ENCODE peak calls at places on chromosomes 13 and 19, in seven cellular contexts. Z is spleen, G is esophagus muscularis mucosa, Q is breast epithelium, B is HCT116, O is prostate gland, T is HL-60. I is an unnamed sample.

GRCh38 chr13:76672422-76672821 is 213.8 kb downstream of the KCTD12 start:
- DNase-seq in Z (no peak), G (no peak), Q (no peak), B (no peak), O (no peak), T (no peak), I (no peak)

GRCh38 chr19:7191946-7192691 is 102.1 kb downstream of the INSR start:
- DNase-seq in Z (no peak), G (no peak), Q (no peak), B (no peak), O (no peak), T (peak), I (no peak)

GRCh38 chr19:48837081-48837524 is 812 bp upstream of the HSD17B14 start:
- DNase-seq in Z (peak), G (peak), Q (peak), B (peak), O (peak), T (no peak), I (peak)

GRCh38 chr13:80562423-80562822 is 221.5 kb upstream of the SPRY2 start:
- DNase-seq in Z (no peak), G (no peak), Q (no peak), B (no peak), O (no peak), T (no peak), I (no peak)

GRCh38 chr19:40797963-40798222 is 1.1 kb upstream of the EGLN2 start:
- DNase-seq in Z (no peak), G (no peak), Q (no peak), B (no peak), O (no peak), T (no peak), I (no peak)

GRCh38 chr13:53490732-53491131 is 462.1 kb downstream of the OLFM4 start:
- DNase-seq in Z (no peak), G (no peak), Q (no peak), B (no peak), O (no peak), T (no peak), I (no peak)

GRCh38 chr13:106649495-106649894 is 81.6 kb upstream of the ARGLU1 start:
- DNase-seq in Z (no peak), G (no peak), Q (no peak), B (no peak), O (no peak), T (no peak), I (no peak)

GRCh38 chr13:75705395-75705794 is 69.3 kb downstream of the LMO7 start:
- DNase-seq in Z (no peak), G (no peak), Q (no peak), B (peak), O (no peak), T (no peak), I (no peak)

GRCh38 chr19:10009269-10009665 is 1.0 kb downstream of the COL5A3 start:
- DNase-seq in Z (no peak), G (peak), Q (peak), B (no peak), O (no peak), T (no peak), I (peak)

GRCh38 chr13:73096173-73097117 is 37.6 kb downstream of the KLF5 start:
- DNase-seq in Z (no peak), G (no peak), Q (no peak), B (no peak), O (no peak), T (no peak), I (no peak)

GRCh38 chr19:34480971-34481821 is at the start of gene WTIP:
- DNase-seq in Z (no peak), G (no peak), Q (peak), B (peak), O (peak), T (no peak), I (peak)

GRCh38 chr19:49895566-49896297 is 955 bp downstream of the IL4I1 start:
- DNase-seq in Z (no peak), G (no peak), Q (no peak), B (no peak), O (no peak), T (no peak), I (no peak)

GRCh38 chr19:49894879-49895565 is 1.7 kb downstream of the IL4I1 start:
- DNase-seq in Z (no peak), G (no peak), Q (no peak), B (no peak), O (no peak), T (no peak), I (no peak)

GRCh38 chr19:49893135-49893534 is 3.6 kb downstream of the IL4I1 start:
- DNase-seq in Z (no peak), G (no peak), Q (no peak), B (no peak), O (no peak), T (no peak), I (no peak)

GRCh38 chr19:49894011-49894664 is 2.5 kb downstream of the IL4I1 start:
- DNase-seq in Z (no peak), G (no peak), Q (no peak), B (no peak), O (no peak), T (no peak), I (no peak)

GRCh38 chr19:49896863-49897621 is at the start of gene IL4I1:
- DNase-seq in Z (peak), G (no peak), Q (no peak), B (no peak), O (no peak), T (no peak), I (no peak)
- TF ChIP-seq POLR2AphosphoS5 in Z (peak), G (no peak), Q (no peak), B (no peak), O (no peak), T (no peak), I (no peak)

GRCh38 chr19:36573020-36573947 is at the start of gene ZNF529:
- DNase-seq in Z (peak), G (peak), Q (peak), B (no peak), O (peak), T (peak), I (peak)
- TF ChIP-seq POLR2AphosphoS5 in Z (peak), G (peak), Q (peak), B (no peak), O (peak), T (peak), I (peak)

GRCh38 chr19:27736225-27736624 is 1476.7 kb downstream of the UQCRFS1 start:
- DNase-seq in Z (no peak), G (no peak), Q (no peak), B (no peak), O (no peak), T (no peak), I (no peak)

GRCh38 chr19:27738569-27739193 is 1474.3 kb downstream of the UQCRFS1 start:
- DNase-seq in Z (no peak), G (no peak), Q (peak), B (no peak), O (no peak), T (no peak), I (no peak)

GRCh38 chr19:27733551-27734266 is 1479.2 kb downstream of the UQCRFS1 start:
- DNase-seq in Z (no peak), G (peak), Q (peak), B (no peak), O (no peak), T (no peak), I (no peak)

GRCh38 chr19:27735314-27735713 is 1477.6 kb downstream of the UQCRFS1 start:
- DNase-seq in Z (no peak), G (no peak), Q (peak), B (no peak), O (no peak), T (no peak), I (no peak)

DNA sequence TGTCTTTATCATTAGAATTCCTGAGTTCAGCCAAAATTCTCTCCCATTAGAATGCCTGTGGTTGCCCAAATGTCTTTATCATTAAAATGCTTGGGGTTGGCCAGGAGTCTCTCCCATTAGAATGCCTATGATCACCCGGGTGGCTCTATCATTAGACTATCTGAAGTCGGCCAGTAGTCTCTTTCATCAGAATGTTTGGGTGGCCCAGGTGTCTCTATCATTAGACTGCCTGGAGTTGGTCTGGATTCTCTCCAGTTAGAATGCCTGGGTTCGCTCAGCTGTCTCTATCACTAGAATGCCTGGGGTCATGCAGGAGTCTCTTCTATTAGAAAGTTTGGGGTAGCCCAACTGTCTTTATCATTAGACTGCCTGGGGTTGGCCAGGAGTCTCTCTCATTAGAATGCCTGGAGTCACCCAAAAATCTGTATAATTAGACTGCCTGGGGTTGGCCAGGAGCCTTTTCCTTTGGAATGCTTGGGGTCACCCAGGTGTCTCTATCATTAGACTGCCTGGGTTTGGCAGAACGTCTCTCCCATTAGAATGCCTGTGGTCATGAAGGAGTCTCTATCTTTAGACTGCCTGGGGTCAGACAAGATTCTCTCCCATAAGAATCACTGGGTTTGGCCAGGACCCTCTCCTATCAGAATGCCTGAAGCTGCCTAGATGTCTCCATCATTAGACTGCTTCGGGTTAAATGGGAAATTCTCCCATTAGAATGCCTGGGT is 1478.3 kb downstream of the UQCRFS1 start:
- DNase-seq in Z (no peak), G (no peak), Q (no peak), B (no peak), O (no peak), T (no peak), I (no peak)
- TF ChIP-seq POLR2AphosphoS5 in Z (no peak), G (no peak), Q (no peak), B (no peak), O (no peak), T (no peak), I (no peak)

GRCh38 chr19:2478756-2479555 is 3.0 kb downstream of the GADD45B start:
- DNase-seq in Z (peak), G (peak), Q (peak), B (no peak), O (peak), T (no peak), I (no peak)
- TF ChIP-seq POLR2AphosphoS5 in Z (peak), G (peak), Q (no peak), B (peak), O (no peak), T (peak), I (no peak)

GRCh38 chr19:5692785-5693194 is 2.7 kb downstream of the RPL36 start:
- DNase-seq in Z (peak), G (no peak), Q (no peak), B (no peak), O (no peak), T (no peak), I (peak)
- TF ChIP-seq POLR2AphosphoS5 in Z (no peak), G (no peak), Q (no peak), B (no peak), O (no peak), T (peak), I (no peak)

DNA sequence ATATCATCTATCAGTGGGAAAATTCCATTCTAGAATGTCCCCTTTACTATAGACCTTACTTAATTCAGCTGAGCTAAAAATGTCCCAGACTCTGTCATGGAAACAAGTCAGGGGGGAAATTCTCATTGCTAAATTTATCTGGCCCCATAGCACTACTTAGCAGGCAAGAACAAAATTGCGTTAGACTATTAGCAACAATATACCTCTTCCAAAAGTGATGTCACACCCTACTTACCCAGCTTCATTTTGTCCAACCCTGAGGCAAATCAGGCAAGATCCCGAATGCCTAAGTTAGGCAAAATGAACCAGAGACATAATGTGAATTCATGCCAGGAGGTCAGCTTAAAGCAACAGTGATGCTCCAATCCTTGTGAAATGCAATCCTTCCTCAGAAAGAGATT is 93.6 kb downstream of the FRY start:
- DNase-seq in Z (no peak), G (no peak), Q (peak), B (no peak), O (no peak), T (peak), I (no peak)
- TF ChIP-seq POLR2AphosphoS5 in Z (no peak), G (peak), Q (no peak), B (no peak), O (no peak), T (no peak), I (no peak)